ENCODE peak calls at places on chromosomes 1 and 21, in six cellular contexts. S is GM12878; F is CD4-positive, alpha-beta memory T cell; D is naive thymus-derived CD4-positive, alpha-beta T cell; O is heart right ventricle; A is mesenchymal stem cell. I is an unnamed sample. For H3K4me1, the result is how much of the 10 kb centered on the place peaks cover.

GRCh38 chr1:29557701-29558445 is 321.6 kb downstream of the PTPRU start:
- DNase-seq in A (no peak), S (no peak), O (no peak), D (no peak), F (no peak), I (no peak)

GRCh38 chr1:239814306-239814881 is 277.3 kb upstream of the FMN2 start:
- DNase-seq in F (no peak), D (no peak), A (peak), S (no peak), O (no peak), I (peak)

GRCh38 chr21:31279986-31280385 is 64.1 kb downstream of the TIAM1 start:
- DNase-seq in O (no peak), S (no peak), F (no peak), A (no peak), D (no peak), I (no peak)

GRCh38 chr1:161260939-161261858 is 2.7 kb downstream of the PCP4L1 start:
- DNase-seq in F (no peak), O (no peak), S (no peak), A (no peak), D (no peak), I (no peak)

GRCh38 chr1:245085508-245086095 is 69.2 kb upstream of the KIF26B start:
- DNase-seq in F (no peak), S (peak), D (no peak), A (peak), O (no peak), I (peak)

GRCh38 chr1:15956150-15956549 is 19.8 kb downstream of the ZBTB17 start:
- DNase-seq in F (no peak), D (no peak), A (peak), S (no peak), O (no peak), I (no peak)

GRCh38 chr21:43731891-43732711 is 13.2 kb downstream of the PDXK start:
- DNase-seq in O (no peak), A (no peak), S (no peak), F (no peak), D (no peak), I (no peak)

GRCh38 chr21:28283652-28284490 is 708.8 kb downstream of the LTN1 start:
- DNase-seq in D (no peak), F (no peak), A (peak), S (no peak), O (peak), I (no peak)

GRCh38 chr1:119740261-119740660 is 28.4 kb downstream of the HMGCS2 start:
- DNase-seq in F (no peak), A (no peak), D (no peak), S (no peak), O (no peak), I (no peak)

GRCh38 chr1:233240839-233241682 is 54.5 kb downstream of the PCNX2 start:
- DNase-seq in D (no peak), O (peak), F (no peak), S (no peak), A (peak), I (peak)

GRCh38 chr1:84940481-84940880 is 47.5 kb upstream of the LPAR3 start:
- DNase-seq in A (no peak), S (no peak), O (no peak), F (no peak), D (no peak), I (no peak)

GRCh38 chr1:24849653-24850295 is 80.3 kb downstream of the RUNX3 start:
- DNase-seq in S (no peak), F (no peak), A (peak), O (peak), D (no peak), I (peak)

DNA sequence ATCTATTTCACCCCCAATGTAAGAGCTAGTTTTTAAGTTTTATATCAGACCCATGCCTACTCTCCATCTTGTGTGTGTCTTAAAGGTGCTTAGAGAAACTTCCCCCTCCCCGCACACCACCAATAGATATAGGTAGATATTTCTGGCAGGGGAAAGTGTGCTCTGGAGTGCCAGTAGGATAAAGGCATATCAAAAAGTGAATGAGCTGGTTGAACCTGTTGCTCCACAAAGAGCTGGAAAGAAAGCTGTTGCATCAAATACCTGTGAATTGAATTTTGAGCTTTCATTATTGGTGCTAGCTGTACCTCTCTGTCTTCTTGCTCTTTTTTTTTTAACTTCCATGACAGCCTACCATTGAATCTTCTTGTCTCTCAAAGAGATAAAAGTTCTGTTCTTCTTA is 32.8 kb downstream of the ARID1A start:
- DNase-seq in A (no peak), O (no peak), F (no peak), D (no peak), S (no peak), I (no peak)
- H3K4me1 ChIP-seq in A (under half), O (under half), F (half or more), D (half or more), S (under half), I (half or more)

GRCh38 chr1:33349081-33349759 is 28.3 kb upstream of the A3GALT2 start:
- DNase-seq in O (no peak), S (no peak), F (peak), D (peak), A (no peak), I (peak)

GRCh38 chr1:33348676-33349080 is 27.8 kb upstream of the A3GALT2 start:
- DNase-seq in O (no peak), F (no peak), A (no peak), D (no peak), S (no peak), I (peak)

GRCh38 chr1:33346921-33347649 is 26.2 kb upstream of the A3GALT2 start:
- DNase-seq in F (no peak), D (no peak), S (no peak), O (peak), A (peak), I (peak)

GRCh38 chr1:33348194-33348593 is 27.3 kb upstream of the A3GALT2 start:
- DNase-seq in O (no peak), S (no peak), F (no peak), D (no peak), A (no peak), I (no peak)

GRCh38 chr1:33347650-33347992 is 26.7 kb upstream of the A3GALT2 start:
- DNase-seq in O (peak), A (no peak), D (no peak), S (no peak), F (no peak), I (peak)
- H3K4me1 ChIP-seq in O (under half), A (under half), D (under half), S (under half), F (under half), I (half or more)

DNA sequence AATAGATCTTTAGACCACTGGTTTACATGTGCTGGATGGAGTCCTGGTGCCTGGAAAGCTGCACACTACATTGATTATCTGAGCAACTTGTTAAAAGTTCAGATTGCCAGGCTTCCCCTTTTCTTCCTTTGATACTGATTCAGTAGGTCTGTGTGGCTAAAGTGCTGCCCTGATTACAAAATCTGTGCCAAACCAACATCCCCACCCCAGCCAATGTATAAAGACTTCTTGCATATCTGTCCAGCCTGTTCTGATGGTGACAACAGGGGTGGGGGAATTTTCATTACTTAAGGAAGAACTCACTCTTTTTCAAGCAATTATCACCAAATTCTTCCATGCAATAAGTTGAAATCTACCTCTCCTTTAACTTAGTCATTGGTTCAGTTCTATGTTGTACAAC is 135.5 kb downstream of the TNFSF18 start:
- DNase-seq in D (no peak), F (no peak), O (no peak), A (no peak), S (no peak), I (no peak)
- H3K4me1 ChIP-seq in D (under half), F (under half), O (under half), A (under half), S (under half), I (half or more)

GRCh38 chr1:1211541-1212511 is 2.1 kb downstream of the TNFRSF4 start:
- DNase-seq in S (no peak), O (no peak), A (no peak), D (peak), F (peak), I (no peak)
- H3K4me1 ChIP-seq in S (under half), O (under half), A (half or more), D (under half), F (half or more), I (under half)

GRCh38 chr1:31164291-31164690 is 75.4 kb downstream of the NKAIN1 start:
- DNase-seq in A (no peak), F (no peak), O (no peak), S (no peak), D (no peak), I (no peak)

GRCh38 chr1:31170486-31170735 is 69.3 kb downstream of the NKAIN1 start:
- DNase-seq in O (no peak), A (no peak), D (no peak), F (no peak), S (no peak), I (no peak)

GRCh38 chr1:31163866-31164265 is 75.8 kb downstream of the NKAIN1 start:
- DNase-seq in D (no peak), S (no peak), A (no peak), F (no peak), O (no peak), I (no peak)

GRCh38 chr1:31161571-31161970 is 78.1 kb downstream of the NKAIN1 start:
- DNase-seq in A (no peak), O (no peak), D (no peak), F (no peak), S (no peak), I (no peak)

GRCh38 chr1:31166462-31166861 is 73.2 kb downstream of the NKAIN1 start:
- DNase-seq in F (no peak), O (no peak), D (no peak), S (no peak), A (no peak), I (no peak)
- H3K4me1 ChIP-seq in F (under half), O (under half), D (under half), S (under half), A (under half), I (under half)

GRCh38 chr1:3396411-3396810 is 58.1 kb upstream of the ARHGEF16 start:
- DNase-seq in O (no peak), D (no peak), S (no peak), A (no peak), F (no peak), I (no peak)
- H3K4me1 ChIP-seq in O (under half), D (under half), S (under half), A (under half), F (under half), I (under half)

I was measured in SJSA1.